ENCODE peak calls at places on chromosomes 1 and 21, in ten cellular contexts. L, T, Y, A, H, O, I, F, D and W are unnamed samples.

GRCh38 chr1:90045853-90046563 is 51.1 kb downstream of the ZNF326 start:
- DNase-seq in H (no peak), I (no peak), D (no peak), O (no peak), L (peak; percentile 32), Y (no peak), F (no peak), A (peak; percentile 64), T (no peak), W (no peak)

GRCh38 chr1:84020151-84020550 is 21.2 kb upstream of the TTLL7 start:
- DNase-seq in Y (no peak), T (no peak), I (no peak), O (no peak), F (no peak), D (no peak), A (no peak), H (no peak), L (no peak), W (no peak)

GRCh38 chr1:163068716-163069115 is 445 bp upstream of the RGS4 start:
- DNase-seq in L (no peak), A (no peak), I (no peak), Y (no peak), O (no peak), T (no peak), F (no peak), H (no peak), D (no peak), W (no peak)

GRCh38 chr1:36572142-36572715 is 89.5 kb upstream of the CSF3R start:
- DNase-seq in O (no peak), F (no peak), D (no peak), T (no peak), A (no peak), Y (no peak), I (no peak), H (no peak), L (no peak), W (no peak)

GRCh38 chr1:204357551-204357950 is 2.2 kb downstream of the PLEKHA6 start:
- DNase-seq in D (peak; percentile 31), I (no peak), L (no peak), F (peak; percentile 66), A (no peak), O (no peak), Y (no peak), T (peak; percentile 34), H (no peak), W (no peak)

GRCh38 chr1:240107058-240107684 is 15.5 kb downstream of the FMN2 start:
- DNase-seq in Y (no peak), A (no peak), H (no peak), F (no peak), I (no peak), D (no peak), O (no peak), T (no peak), L (no peak), W (peak; percentile 73)

GRCh38 chr1:24867064-24867870 is 62.8 kb downstream of the RUNX3 start:
- DNase-seq in I (no peak), Y (no peak), F (no peak), O (no peak), L (no peak), H (no peak), D (no peak), T (no peak), A (no peak), W (no peak)

GRCh38 chr1:209045326-209046057 is 538.0 kb upstream of the CAMK1G start:
- DNase-seq in H (no peak), T (no peak), A (no peak), I (no peak), Y (no peak), F (no peak), D (no peak), O (no peak), L (no peak), W (no peak)

GRCh38 chr1:155392898-155393411 is 72.3 kb downstream of the RUSC1 start:
- DNase-seq in I (no peak), O (peak; percentile 34), A (peak; percentile 12), L (no peak), H (no peak), Y (no peak), T (no peak), D (no peak), F (no peak), W (no peak)

GRCh38 chr1:14924012-14924452 is 229.5 kb upstream of the TMEM51 start:
- DNase-seq in T (no peak), A (peak; percentile 71), O (peak; percentile 69), F (peak; percentile 79), L (peak; percentile 45), H (peak; percentile 80), Y (no peak), I (no peak), D (peak; percentile 73), W (no peak)

GRCh38 chr1:67262735-67263134 is 44.9 kb upstream of the IL12RB2 start:
- DNase-seq in A (no peak), L (no peak), T (no peak), O (no peak), Y (no peak), F (no peak), D (no peak), I (no peak), H (no peak), W (no peak)

GRCh38 chr1:51924455-51924854 is 45.9 kb upstream of the NRDC start:
- DNase-seq in Y (no peak), H (no peak), D (no peak), T (no peak), A (no peak), F (no peak), I (no peak), L (peak; percentile 26), O (no peak), W (no peak)

GRCh38 chr1:15192916-15193550 is 39.5 kb downstream of the TMEM51 start:
- DNase-seq in H (no peak), I (no peak), A (no peak), D (no peak), T (no peak), F (no peak), O (no peak), L (no peak), Y (no peak), W (no peak)

GRCh38 chr1:226787071-226787470 is 48.0 kb upstream of the ITPKB start:
- DNase-seq in T (no peak), L (no peak), O (no peak), I (no peak), F (no peak), Y (no peak), H (no peak), A (no peak), D (no peak), W (no peak)

GRCh38 chr1:111989531-111990025 is at the start of gene KCND3:
- DNase-seq in I (no peak), L (peak; percentile 4), A (peak; percentile 35), T (no peak), H (no peak), D (peak; percentile 58), F (peak; percentile 64), Y (no peak), O (no peak), W (no peak)

GRCh38 chr1:204975021-204975420 is 68.0 kb upstream of the CNTN2 start:
- DNase-seq in D (no peak), F (no peak), Y (no peak), A (no peak), I (no peak), O (no peak), H (no peak), L (no peak), T (no peak), W (no peak)

GRCh38 chr1:9440261-9440660 is 99.0 kb upstream of the SLC25A33 start:
- DNase-seq in F (no peak), Y (no peak), H (no peak), A (no peak), T (no peak), I (no peak), O (no peak), D (no peak), L (no peak), W (no peak)

GRCh38 chr1:188065917-188066316 is 1237.2 kb downstream of the PLA2G4A start:
- DNase-seq in O (no peak), L (no peak), A (no peak), I (no peak), Y (no peak), H (no peak), F (no peak), D (no peak), T (no peak), W (no peak)

GRCh38 chr21:37546949-37547614 is 180.5 kb downstream of the DYRK1A start:
- DNase-seq in L (no peak), I (no peak), F (no peak), Y (no peak), D (no peak), T (peak; percentile 7), H (no peak), A (peak; percentile 71), O (no peak), W (no peak)

GRCh38 chr1:174875306-174875705 is 124.4 kb upstream of the CACYBP start:
- DNase-seq in H (no peak), Y (no peak), D (no peak), A (no peak), T (no peak), O (peak; percentile 55), I (no peak), L (peak; percentile 66), F (no peak), W (no peak)

GRCh38 chr1:149936076-149936991 is at the start of gene MTMR11:
- DNase-seq in T (no peak), D (no peak), O (peak; percentile 38), A (peak; percentile 40), H (peak; percentile 58), L (no peak), Y (no peak), I (no peak), F (no peak), W (no peak)

GRCh38 chr1:12584900-12585525 is 33.0 kb downstream of the DHRS3 start:
- DNase-seq in H (no peak), L (no peak), T (no peak), I (no peak), A (no peak), F (no peak), D (no peak), Y (no peak), O (no peak), W (no peak)
- H3K4me3 ChIP-seq in H (no peak overlapping the region), L (no peak overlapping the region), T (no peak overlapping the region), I (no peak overlapping the region), A (no peak overlapping the region), F (no peak overlapping the region), D (no peak overlapping the region), Y (no peak overlapping the region), O (no peak overlapping the region), W (no peak overlapping the region)

GRCh38 chr21:35204850-35205564 is 155.9 kb upstream of the RUNX1 start:
- DNase-seq in F (peak; percentile 91), H (peak; percentile 94), A (no peak), Y (no peak), D (peak; percentile 67), L (no peak), I (no peak), T (peak; percentile 54), O (no peak), W (peak; percentile 87)
- H3K4me3 ChIP-seq in F (peak overlapping the region; percentile 15), H (peak overlapping the region; percentile 21), A (no peak overlapping the region), Y (peak overlapping the region; percentile 26), D (peak overlapping the region; percentile 4), L (no peak overlapping the region), I (no peak overlapping the region), T (peak overlapping the region; percentile 25), O (peak overlapping the region; percentile 50), W (no peak overlapping the region)

GRCh38 chr1:166166400-166166699 is 451 bp downstream of the FAM78B start:
- DNase-seq in O (no peak), F (no peak), T (no peak), A (no peak), D (no peak), L (no peak), I (no peak), H (no peak), Y (no peak), W (no peak)
- H3K4me3 ChIP-seq in O (peak overlapping the region; percentile 92), F (peak overlapping the region; percentile 62), T (peak overlapping the region; percentile 52), A (no peak overlapping the region), D (peak overlapping the region; percentile 79), L (peak overlapping the region; percentile 56), I (peak overlapping the region; percentile 4), H (peak overlapping the region; percentile 72), Y (no peak overlapping the region), W (peak overlapping the region; percentile 48)

GRCh38 chr1:13733705-13734104 is 33.7 kb downstream of the PRDM2 start:
- DNase-seq in L (no peak), O (no peak), Y (no peak), T (no peak), D (no peak), H (no peak), I (no peak), A (no peak), F (no peak), W (no peak)
- H3K4me3 ChIP-seq in L (no peak overlapping the region), O (no peak overlapping the region), Y (peak overlapping the region; percentile 21), T (no peak overlapping the region), D (no peak overlapping the region), H (no peak overlapping the region), I (no peak overlapping the region), A (no peak overlapping the region), F (no peak overlapping the region), W (no peak overlapping the region)